ENCODE peak calls at places on chromosome 20, in four cellular contexts. S, Z, P and L are unnamed samples. For H3K4me1, the result is how much of the 10 kb centered on the place peaks cover.

GRCh38 chr20:57292611-57293010 is 26.2 kb upstream of the BMP7 start:
- DNase-seq in Z (no peak), P (no peak), S (no peak), L (no peak)

GRCh38 chr20:57291003-57291402 is 24.6 kb upstream of the BMP7 start:
- DNase-seq in S (peak), P (no peak), Z (no peak), L (no peak)

GRCh38 chr20:37336369-37337207 is 9.4 kb upstream of the SRC start:
- DNase-seq in S (no peak), Z (peak), P (peak), L (no peak)

GRCh38 chr20:33030076-33030475 is 1.4 kb upstream of the BPIFB6 start:
- DNase-seq in S (no peak), Z (no peak), P (no peak), L (no peak)

GRCh38 chr20:33600414-33600813 is 61.7 kb upstream of the C20orf144 start:
- DNase-seq in S (no peak), P (no peak), Z (no peak), L (no peak)

GRCh38 chr20:12966468-12967085 is 42.2 kb upstream of the SPTLC3 start:
- DNase-seq in P (no peak), S (no peak), Z (no peak), L (no peak)

GRCh38 chr20:1500496-1500895 is 9.3 kb upstream of the SIRPB2 start:
- DNase-seq in P (no peak), S (no peak), Z (no peak), L (no peak)

GRCh38 chr20:8562356-8562755 is 430.3 kb downstream of the PLCB1 start:
- DNase-seq in P (no peak), S (no peak), Z (no peak), L (no peak)

GRCh38 chr20:9923648-9924047 is 84.8 kb upstream of the PAK5 start:
- DNase-seq in Z (no peak), S (no peak), P (no peak), L (no peak)

GRCh38 chr20:496126-496696 is 33.9 kb upstream of the TBC1D20 start:
- DNase-seq in S (no peak), Z (no peak), P (no peak), L (no peak)

GRCh38 chr20:56722042-56722441 is 92.9 kb downstream of the TFAP2C start:
- DNase-seq in S (no peak), P (peak), Z (no peak), L (no peak)

GRCh38 chr20:33811763-33812672 is 870 bp downstream of the CHMP4B start:
- DNase-seq in S (peak), Z (peak), P (peak), L (peak)

GRCh38 chr20:47566269-47566668 is 64.6 kb downstream of the NCOA3 start:
- DNase-seq in P (no peak), Z (no peak), S (no peak), L (no peak)

GRCh38 chr20:13340088-13340487 is 119.0 kb downstream of the ISM1 start:
- DNase-seq in Z (no peak), S (no peak), P (no peak), L (no peak)

GRCh38 chr20:45456632-45457031 is 12.9 kb upstream of the WFDC2 start:
- DNase-seq in Z (no peak), S (peak), P (no peak), L (no peak)

GRCh38 chr20:50144362-50144761 is 9.2 kb downstream of the PEDS1 start:
- DNase-seq in P (peak), S (no peak), Z (peak), L (no peak)
- H3K4me1 ChIP-seq in P (under half), S (under half), Z (under half), L (under half)

GRCh38 chr20:50663095-50663821 is 28.1 kb downstream of the RIPOR3 start:
- DNase-seq in P (peak), S (no peak), Z (no peak), L (peak)
- TF ChIP-seq CTCF in P (peak), S (peak), Z (peak), L (no peak)

GRCh38 chr20:43320536-43320935 is 130.8 kb upstream of the PTPRT start:
- DNase-seq in P (no peak), Z (no peak), S (no peak), L (no peak)

GRCh38 chr20:43318749-43319148 is 129.0 kb upstream of the PTPRT start:
- DNase-seq in P (no peak), Z (no peak), S (no peak), L (no peak)

GRCh38 chr20:43316271-43316670 is 126.6 kb upstream of the PTPRT start:
- DNase-seq in P (no peak), S (no peak), Z (no peak), L (no peak)
- TF ChIP-seq POLR2A in P (no peak), S (no peak), Z (no peak), L (no peak)

GRCh38 chr20:20003088-20003954 is 13.8 kb upstream of the NAA20 start:
- DNase-seq in Z (peak), P (no peak), S (no peak), L (no peak)
- H3K4me1 ChIP-seq in Z (under half), P (under half), S (under half), L (under half)

GRCh38 chr20:50931306-50932015 is at the start of gene ADNP:
- DNase-seq in Z (peak), P (peak), S (peak), L (peak)

GRCh38 chr20:50930139-50931047 is 844 bp downstream of the ADNP start:
- DNase-seq in S (no peak), Z (peak), P (peak), L (no peak)

GRCh38 chr20:50929299-50930138 is 1.7 kb downstream of the ADNP start:
- DNase-seq in P (peak), Z (peak), S (peak), L (peak)

GRCh38 chr20:50931048-50931305 is 260 bp downstream of the ADNP start:
- DNase-seq in Z (no peak), P (no peak), S (no peak), L (no peak)

DNA sequence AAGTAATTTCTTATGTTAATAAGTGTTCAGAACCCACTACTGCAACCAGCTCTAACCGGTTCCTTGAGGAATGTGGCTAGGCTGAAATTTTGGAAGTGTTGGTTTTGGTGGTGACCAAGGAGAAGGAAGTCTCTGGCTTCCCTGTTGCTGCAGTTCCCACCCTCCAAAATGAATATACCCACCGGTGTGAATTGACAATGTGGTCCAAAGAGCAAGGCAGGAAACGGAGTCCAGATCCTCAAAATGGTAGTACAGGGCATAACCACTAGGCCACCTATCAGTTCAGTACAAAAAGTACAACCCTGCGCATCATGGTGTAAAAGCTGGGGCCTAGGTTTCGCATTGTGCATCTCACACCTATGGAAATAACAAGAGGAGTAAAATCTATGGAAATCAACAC is 2.8 kb downstream of the ADNP start:
- DNase-seq in P (no peak), Z (no peak), S (no peak), L (no peak)
- TF ChIP-seq CTCF in P (no peak), Z (no peak), S (no peak), L (no peak)

DNA sequence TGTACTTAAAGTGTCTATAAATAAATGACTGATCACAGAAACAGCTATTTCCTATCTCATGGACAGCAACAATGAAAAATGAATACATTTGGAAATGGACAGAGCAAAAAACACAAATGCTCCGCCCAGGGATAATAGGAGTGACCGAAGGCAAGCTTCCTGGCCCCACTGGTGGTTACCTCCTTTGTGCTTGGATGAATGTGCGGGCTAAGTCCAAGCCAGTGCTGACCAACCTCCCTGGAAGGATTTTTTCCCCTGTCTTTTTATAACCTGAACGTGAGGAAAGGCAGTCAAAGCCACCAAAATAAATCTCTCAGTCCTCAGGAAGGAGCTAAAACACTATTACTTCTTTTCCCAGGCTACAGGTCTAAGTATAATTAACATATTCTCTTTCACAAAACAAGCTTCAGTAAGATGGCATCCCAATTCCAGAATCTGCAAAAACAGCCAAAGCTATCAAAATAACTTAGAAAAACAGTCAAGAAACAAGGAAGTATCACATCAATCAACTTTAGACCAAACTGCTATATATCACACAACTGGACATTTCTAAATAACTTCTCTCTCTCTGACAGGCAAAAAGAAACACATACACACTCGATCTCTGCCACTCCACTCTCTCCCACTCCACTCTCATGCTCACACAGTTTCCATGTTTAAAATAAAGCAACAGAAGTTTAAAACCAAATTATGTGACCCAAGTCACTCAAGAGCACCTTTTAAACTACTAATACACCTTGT is 10.0 kb downstream of the KIF16B start:
- DNase-seq in P (no peak), Z (no peak), S (no peak), L (no peak)
- TF ChIP-seq POLR2A in P (no peak), Z (no peak), S (no peak), L (no peak)